ENCODE peak calls at places on chromosomes 1 and 21, in four cellular contexts. B is anterior cingulate cortex, F is nucleus accumbens, W is spleen. X is an unnamed sample.

GRCh38 chr1:45354838-45355237 is 14.6 kb upstream of the MUTYH start:
- DNase-seq in B (no peak), F (no peak), W (no peak), X (no peak)

GRCh38 chr1:117244306-117244705 is 33.6 kb upstream of the VTCN1 start:
- DNase-seq in B (no peak), F (no peak), W (no peak), X (no peak)

GRCh38 chr1:217586586-217586985 is 44.3 kb downstream of the GPATCH2 start:
- DNase-seq in B (no peak), F (no peak), W (no peak), X (no peak)

GRCh38 chr1:65209005-65209885 is 61.2 kb downstream of the AK4 start:
- DNase-seq in B (no peak), F (no peak), W (no peak), X (peak)

GRCh38 chr1:211382714-211383480 is 56.3 kb downstream of the TRAF5 start:
- DNase-seq in B (peak), F (peak), W (peak), X (peak)

GRCh38 chr1:78070758-78071157 is 25.0 kb downstream of the GIPC2 start:
- DNase-seq in B (no peak), F (no peak), W (no peak), X (no peak)

GRCh38 chr1:55352080-55352800 is 137.1 kb upstream of the USP24 start:
- DNase-seq in B (no peak), F (no peak), W (no peak), X (no peak)

GRCh38 chr21:27818847-27819246 is 852.0 kb upstream of the ADAMTS5 start:
- DNase-seq in B (no peak), F (no peak), W (no peak), X (no peak)

GRCh38 chr1:232682248-232682647 is 52.3 kb upstream of the SIPA1L2 start:
- DNase-seq in B (no peak), F (no peak), W (no peak), X (no peak)

GRCh38 chr1:23634840-23635642 is 56.6 kb upstream of the RPL11 start:
- DNase-seq in B (peak), F (peak), W (no peak), X (peak)

GRCh38 chr1:208179303-208179702 is 64.9 kb downstream of the PLXNA2 start:
- DNase-seq in B (no peak), F (no peak), W (no peak), X (no peak)

GRCh38 chr1:235207202-235207565 is 46.1 kb upstream of the RBM34 start:
- DNase-seq in B (no peak), F (no peak), W (no peak), X (no peak)

GRCh38 chr1:218463194-218464156 is 118.3 kb downstream of the TGFB2 start:
- DNase-seq in B (no peak), F (peak), W (no peak), X (peak)

GRCh38 chr1:163596541-163597258 is 274.9 kb downstream of the NUF2 start:
- DNase-seq in B (no peak), F (no peak), W (no peak), X (no peak)